ENCODE peak calls at places on chromosome 11, in four cellular contexts. W, B, U and Q are unnamed samples.

GRCh38 chr11:86523738-86524602 is 148.4 kb downstream of the ME3 start:
- DNase-seq in W (no peak), U (peak), B (peak), Q (no peak)

GRCh38 chr11:11400635-11401232 is 47.7 kb upstream of the CSNK2A3 start:
- DNase-seq in W (no peak), U (no peak), B (no peak), Q (no peak)

GRCh38 chr11:130634981-130635473 is 186.6 kb downstream of the ADAMTS15 start:
- DNase-seq in U (no peak), B (no peak), W (peak), Q (no peak)

GRCh38 chr11:102656528-102656927 is 31.4 kb upstream of the MMP20 start:
- DNase-seq in B (no peak), U (no peak), W (no peak), Q (no peak)

GRCh38 chr11:34235189-34235588 is 122.6 kb downstream of the ABTB2 start:
- DNase-seq in B (no peak), U (no peak), W (no peak), Q (no peak)

GRCh38 chr11:57324154-57324885 is 432 bp downstream of the TNKS1BP1 start:
- DNase-seq in W (no peak), B (peak), U (no peak), Q (peak)

GRCh38 chr11:68579455-68579854 is 104.9 kb upstream of the GAL start:
- DNase-seq in W (no peak), B (no peak), U (no peak), Q (no peak)

GRCh38 chr11:75453916-75454655 is 21.1 kb upstream of the KLHL35 start:
- DNase-seq in U (no peak), W (no peak), B (peak), Q (no peak)

GRCh38 chr11:62383822-62384221 is 35.0 kb upstream of the SCGB1A1 start:
- DNase-seq in B (no peak), W (no peak), U (no peak), Q (no peak)

GRCh38 chr11:119741369-119742262 is 12.6 kb upstream of the NECTIN1 start:
- DNase-seq in W (no peak), U (peak), B (peak), Q (no peak)